ENCODE peak calls at places on chromosomes 7 and 10, in four cellular contexts. H is NCI-H2107; W is NCI-H774; Z is activated naive CD4-positive, alpha-beta T cell treated with anti-CD3 and anti-CD28 coated beads, Interleukin-2, amount 50 U/mL, for 16 hours. R is an unnamed sample.
A peak's percentile ranks its signal among the peaks of the same experiment; 100 is the strongest.

GRCh38 chr7:157544226-157544625 is 207.4 kb downstream of the DNAJB6 start:
- DNase-seq in H (no peak), W (no peak), Z (no peak), R (no peak)

GRCh38 chr10:3068968-3069737 is 1.8 kb downstream of the PFKP start:
- DNase-seq in H (no peak), W (no peak), Z (peak; percentile 46), R (peak; percentile 40)

GRCh38 chr7:74262639-74263398 is 8.6 kb upstream of the RFC2 start:
- DNase-seq in H (no peak), W (peak; percentile 30), Z (no peak), R (no peak)

GRCh38 chr7:82945480-82945879 is 217.2 kb downstream of the PCLO start:
- DNase-seq in H (no peak), W (no peak), Z (no peak), R (no peak)

GRCh38 chr10:6062101-6062771 is at the start of gene IL2RA:
- DNase-seq in H (no peak), W (no peak), Z (peak; percentile 69), R (peak; percentile 25)

GRCh38 chr10:101014230-101014884 is 14.7 kb downstream of the LZTS2 start:
- DNase-seq in H (no peak), W (no peak), Z (peak; percentile 74), R (peak; percentile 73)

GRCh38 chr10:104311184-104311720 is 27.0 kb downstream of the ITPRIP start:
- DNase-seq in H (no peak), W (no peak), Z (no peak), R (no peak)

GRCh38 chr10:125159932-125160855 is at the start of gene CTBP2:
- DNase-seq in H (no peak), W (no peak), Z (no peak), R (peak; percentile 19)

R was measured in NAMALWA.